ENCODE peak calls at places on chromosomes 6 and 20, in seven cellular contexts. One of them, this sample, is unnamed.

GRCh38 chr6:4017847-4018193 is 61.1 kb downstream of the FAM217A start:
- DNase-seq in RWPE1: no peak
- DNase-seq in A673: peak; percentile 68
- DNase-seq in kidney epithelial cell: no peak
- DNase-seq in AG10803: peak; percentile 31
- DNase-seq in HCT116: peak; percentile 28
- DNase-seq in hepatocyte: peak; percentile 30
- DNase-seq in this sample: no peak

GRCh38 chr6:133779916-133780315 is 109.0 kb upstream of the TCF21 start:
- DNase-seq in HCT116: no peak
- DNase-seq in AG10803: no peak
- DNase-seq in kidney epithelial cell: no peak
- DNase-seq in hepatocyte: no peak
- DNase-seq in RWPE1: no peak
- DNase-seq in A673: no peak
- DNase-seq in this sample: no peak

GRCh38 chr6:11035961-11036360 is 8.1 kb downstream of the ELOVL2 start:
- DNase-seq in hepatocyte: no peak
- DNase-seq in A673: no peak
- DNase-seq in HCT116: no peak
- DNase-seq in kidney epithelial cell: no peak
- DNase-seq in RWPE1: no peak
- DNase-seq in AG10803: no peak
- DNase-seq in this sample: no peak

GRCh38 chr6:36577298-36577697 is 16.9 kb upstream of the SRSF3 start:
- DNase-seq in kidney epithelial cell: peak; percentile 85
- DNase-seq in RWPE1: peak; percentile 92
- DNase-seq in HCT116: peak; percentile 33
- DNase-seq in hepatocyte: peak; percentile 50
- DNase-seq in AG10803: peak; percentile 97
- DNase-seq in A673: no peak
- DNase-seq in this sample: peak; percentile 83

GRCh38 chr6:20948531-20948930 is 414.3 kb downstream of the CDKAL1 start:
- DNase-seq in HCT116: no peak
- DNase-seq in hepatocyte: no peak
- DNase-seq in A673: peak; percentile 13
- DNase-seq in AG10803: no peak
- DNase-seq in RWPE1: no peak
- DNase-seq in kidney epithelial cell: no peak
- DNase-seq in this sample: no peak

GRCh38 chr6:45566882-45567281 is 189.1 kb upstream of the SUPT3H start:
- DNase-seq in AG10803: no peak
- DNase-seq in hepatocyte: peak; percentile 66
- DNase-seq in A673: peak; percentile 52
- DNase-seq in RWPE1: no peak
- DNase-seq in kidney epithelial cell: peak; percentile 81
- DNase-seq in HCT116: peak; percentile 63
- DNase-seq in this sample: peak; percentile 77

GRCh38 chr6:133241901-133242760 is 974 bp downstream of the EYA4 start:
- DNase-seq in RWPE1: no peak
- DNase-seq in AG10803: no peak
- DNase-seq in kidney epithelial cell: no peak
- DNase-seq in HCT116: no peak
- DNase-seq in hepatocyte: peak; percentile 12
- DNase-seq in A673: peak; percentile 54
- DNase-seq in this sample: peak; percentile 47

GRCh38 chr6:123771126-123771525 is 32.5 kb upstream of the NKAIN2 start:
- DNase-seq in A673: no peak
- DNase-seq in RWPE1: no peak
- DNase-seq in hepatocyte: no peak
- DNase-seq in AG10803: no peak
- DNase-seq in kidney epithelial cell: no peak
- DNase-seq in HCT116: no peak
- DNase-seq in this sample: no peak

GRCh38 chr6:30884521-30885480 is 482 bp downstream of the DDR1 start:
- DNase-seq in A673: peak; percentile 49
- DNase-seq in HCT116: no peak
- DNase-seq in hepatocyte: peak; percentile 70
- DNase-seq in AG10803: no peak
- DNase-seq in RWPE1: peak; percentile 60
- DNase-seq in kidney epithelial cell: no peak
- DNase-seq in this sample: peak; percentile 74

GRCh38 chr20:63891061-63892002 is 3.6 kb upstream of the DNAJC5 start:
- DNase-seq in AG10803: no peak
- DNase-seq in hepatocyte: no peak
- DNase-seq in HCT116: no peak
- DNase-seq in A673: no peak
- DNase-seq in kidney epithelial cell: no peak
- DNase-seq in RWPE1: no peak
- DNase-seq in this sample: no peak
- TF ChIP-seq CTCF in AG10803: no peak
- TF ChIP-seq CTCF in hepatocyte: no peak
- TF ChIP-seq CTCF in HCT116: no peak
- TF ChIP-seq CTCF in A673: no peak
- TF ChIP-seq CTCF in kidney epithelial cell: no peak
- TF ChIP-seq CTCF in RWPE1: no peak
- TF ChIP-seq CTCF in this sample: no peak

GRCh38 chr6:42526616-42527015 is 37.2 kb upstream of the UBR2 start:
- DNase-seq in kidney epithelial cell: no peak
- DNase-seq in hepatocyte: no peak
- DNase-seq in AG10803: no peak
- DNase-seq in HCT116: no peak
- DNase-seq in A673: no peak
- DNase-seq in RWPE1: no peak
- DNase-seq in this sample: no peak

GRCh38 chr6:42527204-42527603 is 36.6 kb upstream of the UBR2 start:
- DNase-seq in HCT116: no peak
- DNase-seq in kidney epithelial cell: no peak
- DNase-seq in A673: peak; percentile 30
- DNase-seq in RWPE1: no peak
- DNase-seq in hepatocyte: no peak
- DNase-seq in AG10803: no peak
- DNase-seq in this sample: no peak

GRCh38 chr6:42533794-42534193 is 30.0 kb upstream of the UBR2 start:
- DNase-seq in AG10803: no peak
- DNase-seq in A673: no peak
- DNase-seq in HCT116: no peak
- DNase-seq in RWPE1: no peak
- DNase-seq in hepatocyte: no peak
- DNase-seq in kidney epithelial cell: no peak
- DNase-seq in this sample: no peak

GRCh38 chr6:42532038-42532669 is 31.7 kb upstream of the UBR2 start:
- DNase-seq in A673: peak; percentile 72
- DNase-seq in kidney epithelial cell: no peak
- DNase-seq in AG10803: peak; percentile 77
- DNase-seq in hepatocyte: peak; percentile 77
- DNase-seq in HCT116: peak; percentile 79
- DNase-seq in RWPE1: peak; percentile 69
- DNase-seq in this sample: peak; percentile 46
- TF ChIP-seq CTCF in A673: peak; percentile 86
- TF ChIP-seq CTCF in kidney epithelial cell: peak; percentile 77
- TF ChIP-seq CTCF in AG10803: peak; percentile 89
- TF ChIP-seq CTCF in hepatocyte: peak; percentile 78
- TF ChIP-seq CTCF in HCT116: peak; percentile 95
- TF ChIP-seq CTCF in RWPE1: peak; percentile 90
- TF ChIP-seq CTCF in this sample: peak; percentile 95

GRCh38 chr6:121607716-121608115 is 172.3 kb downstream of the GJA1 start:
- DNase-seq in kidney epithelial cell: no peak
- DNase-seq in HCT116: no peak
- DNase-seq in AG10803: no peak
- DNase-seq in RWPE1: no peak
- DNase-seq in hepatocyte: no peak
- DNase-seq in A673: no peak
- DNase-seq in this sample: no peak
- TF ChIP-seq CTCF in kidney epithelial cell: no peak
- TF ChIP-seq CTCF in HCT116: no peak
- TF ChIP-seq CTCF in AG10803: no peak
- TF ChIP-seq CTCF in RWPE1: no peak
- TF ChIP-seq CTCF in hepatocyte: no peak
- TF ChIP-seq CTCF in A673: no peak
- TF ChIP-seq CTCF in this sample: no peak

GRCh38 chr6:117280922-117281321 is 15.6 kb downstream of the VGLL2 start:
- DNase-seq in RWPE1: no peak
- DNase-seq in A673: no peak
- DNase-seq in AG10803: no peak
- DNase-seq in HCT116: peak; percentile 7
- DNase-seq in kidney epithelial cell: no peak
- DNase-seq in hepatocyte: no peak
- DNase-seq in this sample: peak; percentile 30
- TF ChIP-seq CTCF in RWPE1: peak; percentile 17
- TF ChIP-seq CTCF in A673: peak; percentile 23
- TF ChIP-seq CTCF in AG10803: no peak
- TF ChIP-seq CTCF in HCT116: peak; percentile 62
- TF ChIP-seq CTCF in kidney epithelial cell: peak; percentile 21
- TF ChIP-seq CTCF in hepatocyte: no peak
- TF ChIP-seq CTCF in this sample: no peak

DNA sequence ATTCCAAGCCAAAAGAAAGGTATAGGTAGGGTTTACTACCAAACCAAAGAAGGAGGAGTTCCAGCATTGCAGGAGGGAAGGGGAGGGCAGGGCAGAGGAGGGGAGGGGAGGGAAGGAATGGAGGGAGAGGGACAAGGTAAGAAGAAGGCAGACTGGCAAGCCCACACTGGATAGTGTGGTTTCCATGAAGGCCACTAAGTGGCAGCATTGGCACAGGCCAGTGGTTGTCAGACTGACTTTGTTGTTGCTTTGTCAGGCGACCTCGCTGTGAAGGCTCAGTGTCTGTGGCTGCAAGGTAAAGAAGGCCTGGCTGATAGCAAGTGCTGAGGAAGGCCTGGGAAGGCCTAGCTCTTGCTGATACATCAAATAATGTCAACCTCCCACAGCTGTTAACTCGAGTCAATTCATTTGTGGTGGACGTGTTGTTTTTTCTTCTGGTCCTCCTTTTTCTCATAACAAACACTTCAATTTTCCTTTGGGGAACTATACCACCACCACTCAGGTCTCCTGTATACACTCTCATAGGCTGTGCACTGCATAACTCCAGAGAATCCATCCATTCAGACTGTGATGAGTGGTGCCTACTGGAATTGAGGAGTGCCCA is 7.7 kb upstream of the ZNF334 start:
- DNase-seq in HCT116: peak; percentile 44
- DNase-seq in hepatocyte: peak; percentile 75
- DNase-seq in RWPE1: peak; percentile 63
- DNase-seq in AG10803: peak; percentile 55
- DNase-seq in A673: peak; percentile 50
- DNase-seq in kidney epithelial cell: no peak
- DNase-seq in this sample: peak; percentile 79
- TF ChIP-seq CTCF in HCT116: peak; percentile 64
- TF ChIP-seq CTCF in hepatocyte: peak; percentile 61
- TF ChIP-seq CTCF in RWPE1: no peak
- TF ChIP-seq CTCF in AG10803: peak; percentile 76
- TF ChIP-seq CTCF in A673: peak; percentile 62
- TF ChIP-seq CTCF in kidney epithelial cell: peak; percentile 75
- TF ChIP-seq CTCF in this sample: peak; percentile 86

GRCh38 chr20:42678895-42679294 is 510.8 kb downstream of the PTPRT start:
- DNase-seq in RWPE1: no peak
- DNase-seq in hepatocyte: peak; percentile 38
- DNase-seq in AG10803: no peak
- DNase-seq in kidney epithelial cell: no peak
- DNase-seq in HCT116: no peak
- DNase-seq in A673: peak; percentile 5
- DNase-seq in this sample: peak; percentile 29
- TF ChIP-seq CTCF in RWPE1: peak; percentile 36
- TF ChIP-seq CTCF in hepatocyte: peak; percentile 45
- TF ChIP-seq CTCF in AG10803: no peak
- TF ChIP-seq CTCF in kidney epithelial cell: peak; percentile 60
- TF ChIP-seq CTCF in HCT116: peak; percentile 8
- TF ChIP-seq CTCF in A673: peak; percentile 32
- TF ChIP-seq CTCF in this sample: peak; percentile 68

DNA sequence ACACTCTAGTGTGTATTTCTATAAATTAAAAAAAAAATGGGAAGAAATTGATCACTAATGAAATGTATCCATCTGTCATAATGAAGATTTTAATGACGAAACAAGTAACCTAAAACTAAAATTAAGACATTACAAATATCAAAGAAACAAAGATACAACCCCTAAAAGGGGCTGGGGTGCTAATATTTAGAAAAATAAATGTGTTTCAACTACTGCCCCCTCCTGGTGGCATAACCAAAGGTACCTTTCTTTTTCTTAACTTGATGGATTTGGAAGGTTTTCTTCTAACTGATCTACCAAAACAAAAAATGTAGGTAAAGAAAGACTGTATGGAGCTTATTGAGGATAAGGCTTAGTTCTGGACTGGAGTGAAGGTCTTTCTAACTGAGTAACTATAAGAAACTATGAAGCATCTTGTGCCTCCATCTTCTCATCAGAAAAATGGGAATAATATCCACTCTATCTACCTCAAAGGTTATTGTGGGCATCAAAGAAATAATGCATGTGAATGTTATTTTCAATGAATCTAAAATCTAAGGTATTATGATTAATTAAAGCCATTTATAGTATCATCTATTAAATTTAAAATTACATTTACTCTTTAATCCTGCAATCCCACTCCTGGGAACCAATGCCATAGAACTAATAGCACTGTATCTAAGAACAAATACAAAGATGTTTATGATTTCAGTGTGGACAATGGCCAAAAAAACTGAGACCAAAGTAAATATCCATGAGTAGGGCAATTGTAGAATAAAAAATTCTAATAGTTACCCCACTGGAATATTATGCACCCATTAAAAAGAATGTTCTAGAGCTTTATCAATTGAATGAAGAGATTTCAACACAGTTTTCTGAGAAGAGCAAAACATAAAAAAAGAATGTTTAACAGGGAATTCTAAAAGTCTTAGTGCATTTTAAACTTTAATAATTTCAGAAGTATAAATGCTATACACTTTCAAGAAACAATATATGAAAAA is 117.2 kb downstream of the BACH2 start:
- DNase-seq in A673: peak; percentile 40
- DNase-seq in hepatocyte: no peak
- DNase-seq in kidney epithelial cell: no peak
- DNase-seq in AG10803: no peak
- DNase-seq in HCT116: no peak
- DNase-seq in RWPE1: no peak
- DNase-seq in this sample: no peak
- TF ChIP-seq CTCF in A673: peak; percentile 61
- TF ChIP-seq CTCF in hepatocyte: peak; percentile 47
- TF ChIP-seq CTCF in kidney epithelial cell: peak; percentile 29
- TF ChIP-seq CTCF in AG10803: peak; percentile 49
- TF ChIP-seq CTCF in HCT116: peak; percentile 62
- TF ChIP-seq CTCF in RWPE1: no peak
- TF ChIP-seq CTCF in this sample: peak; percentile 45

GRCh38 chr6:107069631-107070548 is 41.9 kb downstream of the MTRES1 start:
- DNase-seq in kidney epithelial cell: no peak
- DNase-seq in A673: no peak
- DNase-seq in HCT116: no peak
- DNase-seq in AG10803: no peak
- DNase-seq in RWPE1: no peak
- DNase-seq in hepatocyte: no peak
- DNase-seq in this sample: no peak
- TF ChIP-seq CTCF in kidney epithelial cell: no peak
- TF ChIP-seq CTCF in A673: no peak
- TF ChIP-seq CTCF in HCT116: no peak
- TF ChIP-seq CTCF in AG10803: no peak
- TF ChIP-seq CTCF in RWPE1: no peak
- TF ChIP-seq CTCF in hepatocyte: no peak
- TF ChIP-seq CTCF in this sample: no peak